ENCODE peak calls at places on chromosomes 12 and 14, in five cellular contexts. Z, T, W, J and D are unnamed samples.
A peak's percentile ranks its signal among the peaks of the same experiment; 100 is the strongest.

GRCh38 chr12:88310069-88310468 is 168.0 kb downstream of the TMTC3 start:
- DNase-seq in Z (no peak), W (no peak), T (no peak), J (no peak), D (peak; percentile 25)

GRCh38 chr14:104105071-104105821 is 19.7 kb downstream of the ASPG start:
- DNase-seq in J (peak; percentile 31), T (no peak), W (no peak), Z (peak; percentile 1), D (no peak)

GRCh38 chr12:92928431-92928961 is 599 bp downstream of the EEA1 start:
- DNase-seq in T (no peak), W (peak; percentile 56), J (peak; percentile 69), Z (peak; percentile 74), D (peak; percentile 49)

GRCh38 chr12:47004634-47005033 is 74.8 kb upstream of the PCED1B start:
- DNase-seq in Z (no peak), J (no peak), T (no peak), W (no peak), D (no peak)

GRCh38 chr14:55579724-55580400 is at the start of gene KTN1:
- DNase-seq in T (peak; percentile 86), J (peak; percentile 91), W (peak; percentile 84), Z (peak; percentile 89), D (peak; percentile 87)

GRCh38 chr12:89578499-89578898 is 52.7 kb upstream of the POC1B start:
- DNase-seq in Z (no peak), W (no peak), T (no peak), J (no peak), D (no peak)

GRCh38 chr12:123045678-123046077 is 65.2 kb downstream of the ARL6IP4 start:
- DNase-seq in T (no peak), Z (no peak), W (no peak), J (no peak), D (no peak)

GRCh38 chr12:9331218-9331626 is 123.0 kb upstream of the PZP start:
- DNase-seq in J (peak; percentile 76), Z (peak; percentile 77), T (peak; percentile 28), W (peak; percentile 54), D (peak; percentile 79)

GRCh38 chr12:53054112-53054878 is 4.4 kb downstream of the TNS2 start:
- DNase-seq in T (peak; percentile 88), Z (peak; percentile 93), J (peak; percentile 95), W (peak; percentile 80), D (peak; percentile 92)

GRCh38 chr12:6532927-6533652 is 1.2 kb upstream of the GAPDH start:
- DNase-seq in Z (peak; percentile 72), T (peak; percentile 68), W (peak; percentile 73), J (peak; percentile 83), D (peak; percentile 54)

GRCh38 chr14:38824691-38825090 is 278.3 kb downstream of the SEC23A start:
- DNase-seq in Z (no peak), J (no peak), W (no peak), T (no peak), D (no peak)

GRCh38 chr12:14167005-14167628 is 185.7 kb upstream of the GRIN2B start:
- DNase-seq in W (peak; percentile 62), Z (peak; percentile 32), J (no peak), T (peak; percentile 71), D (peak; percentile 72)